ENCODE peak calls at places on chromosomes 16 and 17, in seven cellular contexts. V, S, Z, N, L, B and W are unnamed samples.

GRCh38 chr17:76909971-76910760 is 42.0 kb downstream of the MGAT5B start:
- DNase-seq in V (peak; percentile 25), S (peak; percentile 43), Z (peak; percentile 54), N (peak; percentile 45), L (peak; percentile 24), B (no peak), W (peak; percentile 18)

GRCh38 chr16:22065252-22065651 is 27.1 kb upstream of the VWA3A start:
- DNase-seq in V (no peak), S (no peak), Z (no peak), N (no peak), L (no peak), B (no peak), W (no peak)

GRCh38 chr17:30130121-30130520 is 13.5 kb downstream of the NSRP1 start:
- DNase-seq in V (no peak), S (no peak), Z (no peak), N (no peak), L (no peak), B (no peak), W (no peak)

GRCh38 chr17:28204751-28205150 is 114.2 kb upstream of the TMEM97 start:
- DNase-seq in V (peak; percentile 30), S (peak; percentile 41), Z (no peak), N (peak; percentile 76), L (no peak), B (no peak), W (peak; percentile 16)

GRCh38 chr17:29151567-29151966 is 28.6 kb downstream of the MYO18A start:
- DNase-seq in V (peak; percentile 81), S (peak; percentile 51), Z (peak; percentile 84), N (peak; percentile 77), L (peak; percentile 65), B (no peak), W (no peak)

GRCh38 chr16:89828870-89829629 is 775 bp downstream of the SPIRE2 start:
- DNase-seq in V (no peak), S (no peak), Z (no peak), N (no peak), L (no peak), B (no peak), W (no peak)

GRCh38 chr16:9860876-9861275 is 321.4 kb downstream of the GRIN2A start:
- DNase-seq in V (no peak), S (peak; percentile 66), Z (no peak), N (no peak), L (no peak), B (no peak), W (peak; percentile 51)

GRCh38 chr16:83901101-83901500 is 2.2 kb downstream of the MLYCD start:
- DNase-seq in V (no peak), S (peak; percentile 29), Z (no peak), N (peak; percentile 61), L (no peak), B (no peak), W (peak; percentile 17)

GRCh38 chr17:43779145-43780125 is 658 bp upstream of the DUSP3 start:
- DNase-seq in V (no peak), S (peak; percentile 41), Z (no peak), N (no peak), L (peak; percentile 38), B (no peak), W (no peak)

GRCh38 chr17:27378482-27379200 is 77.6 kb upstream of the KSR1 start:
- DNase-seq in V (no peak), S (no peak), Z (no peak), N (peak; percentile 41), L (no peak), B (no peak), W (no peak)

GRCh38 chr16:85420501-85421337 is 192.4 kb upstream of the GSE1 start:
- DNase-seq in V (peak; percentile 75), S (peak; percentile 53), Z (peak; percentile 66), N (peak; percentile 21), L (no peak), B (peak; percentile 76), W (peak; percentile 40)

GRCh38 chr17:74042241-74042640 is 161.2 kb upstream of the RPL38 start:
- DNase-seq in V (no peak), S (no peak), Z (no peak), N (no peak), L (no peak), B (no peak), W (no peak)

GRCh38 chr17:42783062-42783777 is 2.8 kb downstream of the WNK4 start:
- DNase-seq in V (peak; percentile 53), S (peak; percentile 91), Z (peak; percentile 81), N (peak; percentile 95), L (peak; percentile 61), B (no peak), W (peak; percentile 75)

GRCh38 chr17:40819528-40820125 is 2.8 kb downstream of the KRT10 start:
- DNase-seq in V (no peak), S (peak; percentile 44), Z (peak; percentile 27), N (peak; percentile 17), L (no peak), B (no peak), W (peak; percentile 42)

GRCh38 chr16:30775381-30776099 is 11.5 kb downstream of the ZNF629 start:
- DNase-seq in V (peak; percentile 79), S (peak; percentile 84), Z (peak; percentile 86), N (peak; percentile 80), L (peak; percentile 78), B (peak; percentile 86), W (peak; percentile 82)

GRCh38 chr17:57553991-57554825 is 190.9 kb downstream of the CCDC182 start:
- DNase-seq in V (no peak), S (peak; percentile 39), Z (peak; percentile 78), N (peak; percentile 54), L (no peak), B (no peak), W (peak; percentile 18)

GRCh38 chr16:8864480-8864879 is 4.3 kb downstream of the CARHSP1 start:
- DNase-seq in V (no peak), S (no peak), Z (no peak), N (no peak), L (no peak), B (no peak), W (no peak)

GRCh38 chr17:12709063-12709462 is 43.4 kb downstream of the MYOCD start:
- DNase-seq in V (no peak), S (no peak), Z (no peak), N (peak; percentile 35), L (no peak), B (no peak), W (peak; percentile 41)

GRCh38 chr16:51374346-51374745 is 223.3 kb upstream of the SALL1 start:
- DNase-seq in V (no peak), S (peak; percentile 78), Z (peak; percentile 62), N (peak; percentile 91), L (peak; percentile 75), B (no peak), W (peak; percentile 87)

GRCh38 chr17:27545562-27546229 is 85.3 kb upstream of the LGALS9 start:
- DNase-seq in V (no peak), S (no peak), Z (no peak), N (peak; percentile 91), L (no peak), B (no peak), W (no peak)

GRCh38 chr17:6496116-6496481 is 51.8 kb downstream of the PIMREG start:
- DNase-seq in V (no peak), S (no peak), Z (peak; percentile 37), N (no peak), L (no peak), B (peak; percentile 33), W (no peak)
- TF ChIP-seq CTCF in V (no peak), S (no peak), Z (no peak), N (no peak), L (no peak), B (no peak), W (no peak)

DNA sequence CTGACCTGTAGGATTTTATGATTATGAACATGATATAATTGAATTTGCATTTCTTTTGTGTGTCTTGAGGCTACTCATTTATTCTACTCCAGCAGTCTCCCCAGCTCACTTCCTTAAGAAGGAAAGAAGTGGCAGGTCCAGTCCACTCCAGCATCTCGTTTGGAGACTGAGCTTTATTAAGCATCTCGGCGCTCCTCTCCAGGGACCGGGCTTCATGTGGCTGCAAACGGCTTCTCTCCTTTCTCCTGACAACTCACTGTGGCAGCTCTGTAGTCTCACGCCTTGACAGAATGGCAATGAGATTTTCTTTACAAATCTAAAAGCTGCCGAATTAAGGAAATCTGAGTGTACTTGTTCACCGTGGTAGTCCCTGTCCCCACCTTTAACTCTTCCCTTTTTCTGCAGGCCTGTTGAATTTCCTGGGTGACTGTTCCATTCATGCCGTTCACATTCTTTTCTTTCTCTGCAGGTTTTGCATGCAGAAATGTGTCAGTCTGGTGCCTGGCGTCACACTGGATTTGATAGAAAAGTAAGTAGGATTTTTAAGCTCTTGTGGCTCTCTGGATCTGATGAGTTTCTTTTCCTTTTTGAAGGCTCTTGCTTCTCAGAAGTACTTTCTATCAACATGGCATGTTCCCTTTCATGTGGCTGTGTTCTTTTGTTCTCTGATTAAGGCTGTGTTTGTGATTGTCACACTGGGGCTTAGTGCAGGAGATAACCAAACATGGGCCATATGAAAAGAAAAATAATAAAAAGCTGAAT is 200.5 kb upstream of the CHMP6 start:
- DNase-seq in V (no peak), S (no peak), Z (no peak), N (peak; percentile 38), L (peak; percentile 18), B (no peak), W (no peak)
- H3K4me3 ChIP-seq in V (peak overlapping the region; percentile 26), S (no peak overlapping the region), Z (no peak overlapping the region), N (no peak overlapping the region), L (no peak overlapping the region), B (no peak overlapping the region), W (no peak overlapping the region)

GRCh38 chr17:66684716-66685115 is 150.2 kb upstream of the CACNG5 start:
- DNase-seq in V (no peak), S (no peak), Z (no peak), N (no peak), L (no peak), B (no peak), W (peak; percentile 13)
- TF ChIP-seq CTCF in V (no peak), S (no peak), Z (no peak), N (no peak), L (no peak), B (no peak), W (no peak)

DNA sequence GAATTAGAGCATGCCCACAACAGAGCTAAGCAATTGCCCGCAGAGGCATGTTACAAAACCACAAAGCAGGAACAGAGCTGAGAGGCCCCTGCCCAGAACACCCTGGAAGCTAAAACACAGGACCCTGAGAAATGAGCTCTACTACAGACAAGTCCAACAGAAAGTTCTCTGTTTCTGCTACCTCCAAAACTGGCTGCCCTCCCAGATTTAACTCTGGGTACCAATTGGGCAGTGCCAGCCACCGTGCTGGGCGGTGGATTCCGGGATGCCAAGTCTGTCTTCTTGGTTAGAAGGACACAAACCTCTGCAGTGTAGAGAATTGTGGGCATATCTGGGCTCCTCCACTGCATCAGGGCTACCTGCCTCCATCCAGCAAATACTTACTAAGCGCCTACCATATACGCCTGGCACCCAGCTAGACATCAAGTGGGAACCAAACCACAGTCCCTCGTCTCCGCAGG is 1.0 kb downstream of the CMTM4 start:
- DNase-seq in V (no peak), S (no peak), Z (no peak), N (no peak), L (no peak), B (no peak), W (no peak)
- H3K4me3 ChIP-seq in V (peak overlapping the region; percentile 66), S (peak overlapping the region; percentile 69), Z (peak overlapping the region; percentile 94), N (peak overlapping the region; percentile 49), L (peak overlapping the region; percentile 60), B (peak overlapping the region; percentile 63), W (peak overlapping the region; percentile 63)